ENCODE peak calls at places on chromosomes 3 and 15, in seven cellular contexts. M is A549, Q is AG09309, R is fibroblast of the aortic adventitia, A is bronchial epithelial cell, P is PC-3, B is lower leg skin. G is an unnamed sample.

GRCh38 chr15:96771035-96771434 is 440.5 kb downstream of the NR2F2 start:
- DNase-seq in M (no peak), Q (no peak), R (no peak), A (no peak), P (no peak), B (no peak), G (no peak)

GRCh38 chr3:41041899-41042298 is 157.4 kb upstream of the CTNNB1 start:
- DNase-seq in M (no peak), Q (no peak), R (no peak), A (no peak), P (no peak), B (no peak), G (no peak)

GRCh38 chr3:15903164-15903563 is 105.4 kb upstream of the ANKRD28 start:
- DNase-seq in M (no peak), Q (peak; percentile 28), R (peak; percentile 56), A (no peak), P (no peak), B (peak; percentile 29), G (peak; percentile 28)

GRCh38 chr3:136068708-136069107 is 103.2 kb downstream of the PPP2R3A start:
- DNase-seq in M (no peak), Q (peak; percentile 57), R (peak; percentile 32), A (no peak), P (peak; percentile 22), B (no peak), G (peak; percentile 32)

GRCh38 chr3:164903820-164904451 is 174.4 kb downstream of the SI start:
- DNase-seq in M (no peak), Q (no peak), R (no peak), A (no peak), P (no peak), B (no peak), G (no peak)

GRCh38 chr3:8482960-8483665 is 18.5 kb upstream of the LMCD1 start:
- DNase-seq in M (peak; percentile 72), Q (peak; percentile 96), R (peak; percentile 97), A (peak; percentile 86), P (peak; percentile 97), B (peak; percentile 73), G (peak; percentile 96)

GRCh38 chr3:182789371-182789770 is 3.9 kb upstream of the ATP11B start:
- DNase-seq in M (no peak), Q (no peak), R (peak; percentile 28), A (peak; percentile 20), P (no peak), B (no peak), G (no peak)

GRCh38 chr15:99454941-99455795 is 110.6 kb upstream of the MEF2A start:
- DNase-seq in M (peak; percentile 19), Q (peak; percentile 71), R (peak; percentile 98), A (peak; percentile 94), P (peak; percentile 88), B (peak; percentile 84), G (peak; percentile 98)

GRCh38 chr3:32937331-32937730 is 14.1 kb upstream of the CCR4 start:
- DNase-seq in M (no peak), Q (no peak), R (no peak), A (no peak), P (peak; percentile 24), B (no peak), G (peak; percentile 24)

GRCh38 chr3:46559030-46559704 is 6.9 kb downstream of the LRRC2 start:
- DNase-seq in M (no peak), Q (no peak), R (peak; percentile 22), A (no peak), P (no peak), B (no peak), G (no peak)
- H3K4me3 ChIP-seq in M (peak overlapping the region; percentile 60), Q (no peak overlapping the region), R (no peak overlapping the region), A (no peak overlapping the region), P (peak overlapping the region; percentile 71), B (no peak overlapping the region), G (peak overlapping the region; percentile 57)

DNA sequence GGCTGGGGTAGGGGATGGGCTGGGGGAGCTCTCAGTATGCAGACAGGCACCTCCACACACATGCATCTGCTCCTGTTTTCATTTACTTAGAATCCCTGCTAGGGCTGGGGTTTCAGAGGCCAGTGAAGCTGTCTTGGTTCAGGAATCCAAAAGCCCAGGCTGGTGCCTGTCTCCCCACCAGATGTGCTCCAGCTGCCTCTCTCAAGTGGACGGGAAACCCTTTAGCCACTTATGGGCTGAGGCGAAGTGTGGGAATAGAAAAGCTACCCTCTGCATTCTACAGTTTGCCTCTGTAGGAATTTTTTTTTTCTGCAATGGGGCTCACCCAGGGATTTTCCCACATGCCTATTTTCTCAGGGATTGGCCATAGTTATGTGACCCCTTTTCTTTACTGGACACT is 72.5 kb downstream of the ATP2B2 start:
- DNase-seq in M (no peak), Q (no peak), R (no peak), A (no peak), P (no peak), B (no peak), G (no peak)
- H3K4me3 ChIP-seq in M (no peak overlapping the region), Q (no peak overlapping the region), R (no peak overlapping the region), A (no peak overlapping the region), P (no peak overlapping the region), B (no peak overlapping the region), G (no peak overlapping the region)

DNA sequence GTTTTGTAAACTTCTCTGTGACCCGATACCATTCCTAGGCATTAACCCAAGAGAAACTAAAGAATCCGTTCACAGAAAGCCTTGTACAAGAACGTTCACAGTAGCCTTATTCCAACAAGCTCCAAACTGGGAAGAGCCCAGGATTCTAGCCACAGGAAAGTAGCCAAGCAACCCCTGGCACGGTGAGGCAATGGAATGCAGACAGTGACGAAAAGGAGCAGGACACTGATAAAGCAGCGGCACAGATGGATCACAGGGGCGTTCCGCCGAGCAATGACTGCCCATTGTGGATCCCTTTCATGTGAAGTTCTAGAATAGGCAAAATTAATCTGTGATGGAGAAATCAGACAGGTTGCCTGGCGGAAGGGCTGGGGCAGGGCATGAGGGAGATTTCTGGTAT is 198.7 kb upstream of the CHRNA7 start:
- DNase-seq in M (no peak), Q (no peak), R (no peak), A (no peak), P (no peak), B (no peak), G (no peak)
- H3K4me3 ChIP-seq in M (no peak overlapping the region), Q (no peak overlapping the region), R (no peak overlapping the region), A (no peak overlapping the region), P (no peak overlapping the region), B (no peak overlapping the region), G (no peak overlapping the region)

GRCh38 chr3:57006949-57007419 is 53.5 kb upstream of the SPATA12 start:
- DNase-seq in M (no peak), Q (no peak), R (peak; percentile 68), A (peak; percentile 100), P (peak; percentile 98), B (peak; percentile 87), G (peak; percentile 79)
- H3K4me3 ChIP-seq in M (no peak overlapping the region), Q (no peak overlapping the region), R (no peak overlapping the region), A (no peak overlapping the region), P (peak overlapping the region; percentile 45), B (no peak overlapping the region), G (no peak overlapping the region)

GRCh38 chr15:45131510-45131909 is 1.7 kb downstream of the DUOX1 start:
- DNase-seq in M (no peak), Q (no peak), R (no peak), A (no peak), P (no peak), B (no peak), G (no peak)

GRCh38 chr15:45128971-45129639 is 574 bp downstream of the DUOXA1 start:
- DNase-seq in M (no peak), Q (no peak), R (no peak), A (no peak), P (no peak), B (no peak), G (no peak)

GRCh38 chr15:45130291-45131000 is 652 bp downstream of the DUOX1 start:
- DNase-seq in M (no peak), Q (no peak), R (no peak), A (no peak), P (no peak), B (no peak), G (no peak)

GRCh38 chr15:45126535-45127158 is 3.0 kb downstream of the DUOXA1 start:
- DNase-seq in M (peak; percentile 17), Q (no peak), R (peak; percentile 34), A (peak; percentile 55), P (peak; percentile 76), B (no peak), G (peak; percentile 28)

DNA sequence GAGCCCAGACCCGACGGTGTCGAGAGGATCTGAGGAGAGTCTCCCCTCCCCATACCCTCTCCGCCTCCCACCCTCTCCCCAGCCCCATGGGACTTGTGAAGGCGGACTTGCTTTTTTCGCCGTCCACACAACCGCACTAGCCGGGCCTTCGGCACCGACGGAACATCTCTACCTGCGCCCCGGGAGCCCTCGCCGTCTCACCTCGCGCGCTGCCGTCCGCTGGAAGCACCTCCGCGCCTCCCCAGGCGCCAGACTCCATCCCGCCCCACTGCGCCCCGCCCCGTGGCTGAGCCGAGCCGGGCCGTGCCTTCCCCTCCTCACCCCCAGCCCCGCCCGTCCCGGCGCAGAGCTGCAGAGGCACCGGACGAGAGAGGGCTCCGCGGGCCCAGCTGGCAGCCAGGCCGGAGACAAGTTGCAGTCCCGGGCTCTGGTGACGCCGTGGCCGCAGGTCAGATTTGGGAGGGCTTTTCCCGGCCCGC is at the start of the genes DUOX1 and DUOXA1:
- DNase-seq in M (no peak), Q (no peak), R (no peak), A (peak; percentile 56), P (no peak), B (peak; percentile 57), G (no peak)
- H3K4me3 ChIP-seq in M (no peak within 1 kb of the TSS), Q (peak within 1 kb of the TSS; percentile 5), R (no peak within 1 kb of the TSS), A (peak within 1 kb of the TSS; percentile 65), P (no peak within 1 kb of the TSS), B (peak within 1 kb of the TSS; percentile 39), G (no peak within 1 kb of the TSS)

DNA sequence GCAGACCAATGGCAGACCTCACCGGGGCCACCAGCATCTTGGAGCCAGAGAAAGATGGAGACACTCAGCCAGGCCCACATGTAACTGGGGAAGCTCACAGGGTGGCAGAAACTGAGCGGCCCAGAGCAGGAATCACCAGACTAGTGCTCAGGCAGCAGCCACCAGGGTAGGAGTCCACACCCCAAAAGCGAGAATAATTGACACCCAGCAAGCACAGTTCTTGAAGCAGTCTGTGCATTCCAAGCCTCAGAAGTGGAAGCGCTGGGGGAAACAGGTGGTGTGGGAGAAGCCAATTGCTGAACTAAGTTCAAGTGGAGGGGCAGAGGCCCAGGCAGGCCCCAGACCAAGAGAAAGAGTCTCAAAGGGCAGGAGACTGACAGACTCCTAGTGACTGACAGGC is 8.0 kb downstream of the NT5DC2 start:
- DNase-seq in M (no peak), Q (no peak), R (no peak), A (no peak), P (no peak), B (no peak), G (no peak)
- H3K4me3 ChIP-seq in M (no peak overlapping the region), Q (no peak overlapping the region), R (no peak overlapping the region), A (no peak overlapping the region), P (no peak overlapping the region), B (no peak overlapping the region), G (no peak overlapping the region)

GRCh38 chr3:50616003-50616769 is 765 bp upstream of the MAPKAPK3 start:
- DNase-seq in M (peak; percentile 83), Q (no peak), R (peak; percentile 83), A (peak; percentile 71), P (peak; percentile 91), B (peak; percentile 82), G (peak; percentile 81)
- H3K4me3 ChIP-seq in M (peak overlapping the region; percentile 90), Q (peak overlapping the region; percentile 76), R (peak overlapping the region; percentile 72), A (peak overlapping the region; percentile 47), P (peak overlapping the region; percentile 78), B (peak overlapping the region; percentile 23), G (peak overlapping the region; percentile 83)

G was measured in fibroblast of villous mesenchyme.